ENCODE peak calls at places on chromosomes 7 and 10, in ten cellular contexts. X is psoas muscle; Y is dorsolateral prefrontal cortex; W is AG04450; M is left ventricle myocardium inferior; S is CD8-positive, alpha-beta memory T cell; F is neural progenitor cell; K is heart right ventricle; U is GM23338; G is K562. Q is an unnamed sample.

GRCh38 chr7:117673367-117673766 is 193.5 kb downstream of the CFTR start:
- DNase-seq in M (peak), G (no peak), Y (peak), W (no peak), S (no peak), F (peak), U (peak), X (no peak), K (peak), Q (peak)

GRCh38 chr7:24504040-24504439 is 69.2 kb upstream of the PALS2 start:
- DNase-seq in U (no peak), G (no peak), Y (no peak), W (no peak), F (no peak), K (no peak), M (no peak), X (no peak), S (no peak), Q (no peak)

GRCh38 chr7:73872056-73872908 is 11.3 kb downstream of the TMEM270 start:
- DNase-seq in Y (no peak), K (no peak), G (no peak), X (no peak), M (no peak), S (no peak), F (no peak), W (no peak), U (no peak), Q (no peak)

GRCh38 chr7:112869111-112869774 is 79.0 kb upstream of the TMEM168 start:
- DNase-seq in X (no peak), F (peak), S (peak), G (peak), Y (no peak), W (peak), M (no peak), K (no peak), U (peak), Q (peak)

GRCh38 chr7:33627741-33628140 is 277.6 kb upstream of the BMPER start:
- DNase-seq in M (no peak), W (no peak), X (no peak), K (no peak), S (no peak), F (no peak), U (no peak), Y (no peak), G (no peak), Q (no peak)

GRCh38 chr10:44466236-44466635 is 81.3 kb upstream of the CXCL12 start:
- DNase-seq in U (no peak), S (no peak), G (no peak), Y (no peak), W (no peak), M (no peak), X (no peak), F (no peak), K (no peak), Q (no peak)

GRCh38 chr7:23184709-23185354 is 3.0 kb downstream of the NUP42 start:
- DNase-seq in M (no peak), S (no peak), X (no peak), G (peak), K (peak), U (peak), Y (no peak), W (no peak), F (peak), Q (peak)

GRCh38 chr10:71740069-71740468 is 20.5 kb upstream of the C10orf105 start:
- DNase-seq in Y (no peak), U (no peak), F (no peak), X (no peak), S (no peak), W (peak), M (no peak), G (no peak), K (no peak), Q (no peak)

GRCh38 chr7:117741962-117742361 is 131.3 kb downstream of the CTTNBP2 start:
- DNase-seq in X (no peak), S (no peak), M (no peak), G (no peak), K (no peak), F (no peak), Y (no peak), W (peak), U (no peak), Q (no peak)

GRCh38 chr10:60446855-60447254 is 57.2 kb upstream of the ANK3 start:
- DNase-seq in G (no peak), K (no peak), W (no peak), Y (no peak), F (no peak), M (no peak), U (no peak), S (no peak), X (no peak), Q (no peak)

GRCh38 chr7:129969881-129970446 is 17.2 kb upstream of the UBE2H start:
- DNase-seq in F (no peak), U (no peak), M (no peak), K (no peak), W (peak), Y (no peak), S (no peak), X (no peak), G (peak), Q (no peak)

GRCh38 chr10:62554632-62555199 is 180.5 kb downstream of the ZNF365 start:
- DNase-seq in U (peak), K (no peak), Y (no peak), X (no peak), S (peak), G (peak), M (no peak), W (no peak), F (peak), Q (no peak)

GRCh38 chr7:121313793-121314676 is 14.8 kb upstream of the WNT16 start:
- DNase-seq in X (no peak), F (no peak), G (no peak), M (no peak), Y (no peak), W (no peak), K (no peak), S (no peak), U (no peak), Q (no peak)

GRCh38 chr7:147650991-147651390 is 939.6 kb upstream of the C7orf33 start:
- DNase-seq in K (no peak), S (no peak), W (no peak), M (no peak), F (no peak), X (no peak), U (no peak), G (no peak), Y (no peak), Q (no peak)

GRCh38 chr10:33965795-33966581 is 631.5 kb upstream of the NRP1 start:
- DNase-seq in X (no peak), M (no peak), S (no peak), K (no peak), W (no peak), F (no peak), U (no peak), Y (no peak), G (no peak), Q (no peak)

GRCh38 chr7:7653568-7654187 is 13.1 kb downstream of the UMAD1 start:
- DNase-seq in W (no peak), M (no peak), X (no peak), K (no peak), F (peak), G (peak), U (peak), S (no peak), Y (no peak), Q (no peak)

GRCh38 chr10:18157909-18158308 is 17.7 kb downstream of the CACNB2 start:
- DNase-seq in K (no peak), M (no peak), Y (no peak), G (no peak), X (no peak), F (no peak), W (peak), U (no peak), S (no peak), Q (no peak)

DNA sequence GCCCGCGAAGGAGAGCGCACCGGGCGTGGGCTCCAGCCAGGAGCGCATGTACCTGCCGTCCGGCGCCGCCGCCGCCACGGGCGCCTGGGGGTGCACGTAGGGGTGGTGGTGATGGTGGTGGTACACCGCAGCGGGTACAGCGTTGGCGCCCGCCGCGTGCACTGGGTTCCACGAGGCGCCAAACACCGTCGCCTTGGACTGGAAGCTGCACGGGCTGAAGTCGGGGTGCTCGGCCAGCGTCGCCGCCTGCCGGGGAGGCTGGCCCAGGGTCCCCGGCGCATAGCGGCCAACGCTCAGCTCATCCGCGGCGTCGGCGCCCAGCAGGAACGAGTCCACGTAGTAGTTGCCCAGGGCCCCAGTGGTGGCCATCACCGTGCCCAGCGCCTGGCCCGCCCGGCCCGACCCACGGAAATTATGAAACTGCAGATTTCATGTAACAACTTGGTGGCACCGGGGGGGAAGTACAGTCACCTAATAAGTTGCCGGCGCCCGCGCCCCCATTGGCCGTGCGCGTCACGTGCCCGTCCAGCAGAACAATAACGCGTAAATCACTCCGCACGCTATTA is at the start of gene HOXA9:
- DNase-seq in Y (no peak), U (peak), X (peak), S (no peak), K (no peak), F (no peak), G (no peak), M (peak), W (no peak), Q (peak)
- H3K27ac ChIP-seq in Y (no peak), U (no peak), X (peak), S (no peak), K (no peak), F (no peak), G (no peak), M (no peak), W (no peak), Q (peak)

GRCh38 chr10:119131512-119132240 is 27.8 kb downstream of the DENND10 start:
- DNase-seq in W (no peak), S (peak), G (no peak), K (no peak), U (no peak), F (no peak), M (no peak), X (no peak), Y (no peak), Q (no peak)
- H3K27ac ChIP-seq in W (no peak), S (peak), G (peak), K (peak), U (peak), F (no peak), M (peak), X (peak), Y (peak), Q (no peak)

GRCh38 chr7:101094376-101094775 is 9.1 kb downstream of the TRIM56 start:
- DNase-seq in W (no peak), F (no peak), Y (no peak), G (no peak), K (no peak), M (no peak), U (peak), S (no peak), X (no peak), Q (no peak)
- H3K27ac ChIP-seq in W (peak), F (no peak), Y (no peak), G (no peak), K (no peak), M (no peak), U (no peak), S (no peak), X (no peak), Q (no peak)

GRCh38 chr7:151240942-151241754 is 7.3 kb downstream of the SMARCD3 start:
- DNase-seq in X (no peak), U (no peak), M (no peak), G (no peak), K (no peak), Y (no peak), S (no peak), F (no peak), W (no peak), Q (no peak)
- H3K27ac ChIP-seq in X (peak), U (no peak), M (peak), G (no peak), K (peak), Y (no peak), S (no peak), F (no peak), W (peak), Q (peak)